ENCODE peak calls at places on chromosomes 6 and 20, in five cellular contexts. I, J, B, H and A are unnamed samples.
A peak's percentile ranks its signal among the peaks of the same experiment; 100 is the strongest.

GRCh38 chr20:45970646-45971424 is 1.2 kb downstream of the ZNF335 start:
- DNase-seq in J (no peak), H (no peak), B (no peak), I (no peak), A (no peak)

GRCh38 chr6:149961728-149962425 is 1.9 kb upstream of the ULBP1 start:
- DNase-seq in J (no peak), H (no peak), B (no peak), I (peak; percentile 70), A (no peak)

GRCh38 chr6:73513496-73513854 is 7.4 kb downstream of the EEF1A1 start:
- DNase-seq in I (no peak), J (peak; percentile 30), H (no peak), B (no peak), A (no peak)

GRCh38 chr6:140752234-140752633 is 1377.8 kb upstream of the CITED2 start:
- DNase-seq in I (no peak), B (no peak), J (no peak), H (no peak), A (no peak)

GRCh38 chr6:26118999-26119398 is 31.8 kb downstream of the HFE start:
- DNase-seq in I (no peak), J (no peak), H (no peak), B (no peak), A (no peak)

GRCh38 chr6:56399672-56400263 is 152.4 kb upstream of the COL21A1 start:
- DNase-seq in J (no peak), H (no peak), B (no peak), I (no peak), A (no peak)

GRCh38 chr6:33091957-33092356 is 16.2 kb downstream of the HLA-DPB1 start:
- DNase-seq in H (no peak), I (peak; percentile 89), B (no peak), J (no peak), A (no peak)

GRCh38 chr20:8527998-8528397 is 395.9 kb downstream of the PLCB1 start:
- DNase-seq in I (no peak), H (no peak), B (no peak), J (peak; percentile 82), A (no peak)

GRCh38 chr6:22468566-22468965 is 100.8 kb upstream of the HDGFL1 start:
- DNase-seq in H (no peak), I (no peak), J (no peak), B (no peak), A (no peak)

GRCh38 chr20:16639027-16639941 is 66.0 kb upstream of the KIF16B start:
- DNase-seq in I (no peak), H (no peak), B (no peak), J (no peak), A (no peak)

GRCh38 chr20:58344741-58345140 is 35.2 kb downstream of the RAB22A start:
- DNase-seq in I (no peak), B (no peak), H (no peak), J (no peak), A (peak; percentile 57)

GRCh38 chr6:40779399-40779798 is 192.2 kb upstream of the LRFN2 start:
- DNase-seq in B (no peak), H (no peak), J (peak; percentile 38), I (no peak), A (peak; percentile 39)

GRCh38 chr6:46191961-46192360 is 21.2 kb upstream of the ENPP5 start:
- DNase-seq in I (no peak), H (no peak), J (peak; percentile 68), B (no peak), A (no peak)

GRCh38 chr6:133368664-133369063 is 127.5 kb downstream of the EYA4 start:
- DNase-seq in H (no peak), B (no peak), J (peak; percentile 22), I (no peak), A (peak; percentile 2)

GRCh38 chr20:32527447-32528055 is 57.6 kb downstream of the NOL4L start:
- DNase-seq in H (no peak), B (no peak), J (no peak), I (no peak), A (no peak)

GRCh38 chr6:16750566-16750965 is 10.7 kb downstream of the ATXN1 start:
- DNase-seq in H (no peak), B (no peak), J (no peak), I (no peak), A (no peak)

GRCh38 chr6:16747232-16748027 is 13.8 kb downstream of the ATXN1 start:
- DNase-seq in J (peak; percentile 70), H (no peak), B (no peak), I (no peak), A (peak; percentile 54)

GRCh38 chr6:16751251-16751946 is 9.9 kb downstream of the ATXN1 start:
- DNase-seq in B (no peak), H (no peak), I (no peak), J (no peak), A (no peak)

GRCh38 chr6:16748028-16748319 is 13.3 kb downstream of the ATXN1 start:
- DNase-seq in J (no peak), H (no peak), B (no peak), I (no peak), A (no peak)

DNA sequence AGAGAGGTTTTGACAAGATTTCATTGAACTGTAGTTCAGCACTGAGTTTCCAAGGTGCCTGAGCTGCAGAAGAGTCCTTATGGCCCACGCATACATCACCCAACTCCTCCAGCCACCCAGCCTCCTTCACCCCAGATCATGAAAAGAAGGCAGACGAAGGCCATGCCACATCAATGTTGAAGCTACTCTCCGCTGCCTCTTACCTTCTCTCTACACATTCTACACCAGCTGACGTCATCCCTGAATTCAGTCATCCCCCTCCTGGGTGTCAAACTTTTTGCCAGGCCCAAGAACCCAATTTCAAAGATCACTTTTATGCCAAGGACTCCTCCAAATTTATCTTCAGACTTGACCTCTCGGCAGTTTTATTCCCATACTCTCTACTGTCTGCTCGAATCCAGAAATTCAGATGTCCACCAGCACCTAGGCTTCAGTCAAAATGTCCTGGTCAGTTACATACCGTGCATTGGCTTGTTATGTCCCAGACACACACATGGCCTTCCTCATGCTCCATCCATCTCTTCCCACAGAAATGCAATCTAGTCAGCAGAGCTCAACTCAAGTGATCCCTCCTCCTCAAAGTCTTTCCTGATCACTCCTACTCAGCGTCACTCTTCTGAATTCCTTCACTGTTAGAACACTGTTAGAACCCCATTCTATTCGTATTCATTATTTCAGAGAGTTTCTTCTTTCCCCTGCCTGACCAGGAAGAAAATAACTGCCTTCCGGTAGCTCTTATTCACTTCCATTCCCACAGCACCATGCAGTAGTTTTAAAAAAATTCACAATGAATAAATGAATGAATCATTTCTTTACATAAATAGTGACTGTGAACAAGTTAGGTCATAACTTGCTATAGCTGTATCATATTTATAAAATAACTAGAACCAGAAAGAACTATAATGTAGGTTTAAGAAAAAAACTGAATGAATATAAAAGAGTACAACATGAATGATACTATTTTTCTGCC is 11.5 kb downstream of the ATXN1 start:
- DNase-seq in B (no peak), I (no peak), J (no peak), H (no peak), A (no peak)
- H3K27ac ChIP-seq in B (peak overlapping the region; percentile 18), I (no peak overlapping the region), J (no peak overlapping the region), H (no peak overlapping the region), A (no peak overlapping the region)

DNA sequence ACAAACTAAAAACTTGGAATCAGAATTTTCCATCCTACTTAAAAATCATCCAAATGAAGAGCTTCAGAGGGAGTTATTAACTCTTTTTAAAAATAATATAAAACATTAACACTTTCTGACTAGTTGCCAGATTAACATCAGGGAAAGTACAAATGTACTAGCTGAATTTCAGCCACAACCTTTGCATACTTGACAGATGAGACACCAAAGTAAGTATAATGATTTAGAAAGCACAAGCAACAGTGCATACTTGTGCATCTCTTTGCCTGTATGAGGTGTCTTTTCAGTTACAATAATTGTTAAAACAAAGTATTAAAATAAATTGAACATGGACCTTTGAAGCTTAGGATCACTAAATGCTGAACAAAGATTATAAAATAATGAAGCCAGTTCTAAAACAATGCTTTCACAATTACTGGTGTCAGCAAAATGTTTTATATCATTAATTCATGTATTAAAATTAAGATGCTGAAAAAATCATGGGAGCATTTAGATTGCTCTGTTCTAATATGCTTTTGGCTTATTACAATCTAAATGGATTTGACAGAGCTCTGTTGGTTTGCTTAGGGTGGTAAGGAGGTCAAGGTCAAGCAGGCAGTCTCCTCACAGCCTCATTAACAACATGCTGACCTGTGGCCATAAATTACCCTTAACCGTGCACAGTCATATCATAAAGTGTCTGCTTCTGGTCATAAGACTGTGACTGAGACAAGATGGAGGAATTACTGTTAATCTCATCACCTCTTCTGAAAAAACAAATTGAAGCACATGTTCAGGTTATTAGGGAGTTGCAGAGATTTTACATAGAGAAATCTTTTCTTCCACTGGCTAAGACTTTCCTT is 15.1 kb downstream of the RNF217 start:
- DNase-seq in J (no peak), I (no peak), H (no peak), B (no peak), A (no peak)
- H3K27ac ChIP-seq in J (no peak overlapping the region), I (no peak overlapping the region), H (no peak overlapping the region), B (no peak overlapping the region), A (no peak overlapping the region)

DNA sequence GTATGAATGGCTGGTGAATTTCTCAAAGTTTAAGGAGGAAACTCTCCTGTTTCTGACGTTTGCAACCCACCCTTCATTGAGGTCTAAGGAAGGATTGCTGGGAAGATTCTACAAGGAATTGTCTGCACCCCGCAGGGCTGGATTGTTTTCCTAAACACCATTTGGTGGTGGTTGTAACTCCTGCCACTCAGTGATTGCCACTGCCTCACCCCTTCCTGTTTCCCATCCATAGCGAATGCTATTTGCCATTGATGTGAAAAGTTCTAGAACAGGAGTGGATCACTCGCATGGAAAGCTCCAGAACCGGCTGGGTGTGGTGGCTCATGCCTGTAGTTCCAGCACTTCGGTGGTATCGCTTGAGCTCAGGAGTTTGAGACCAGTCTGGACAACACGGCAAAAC is 8.7 kb upstream of the DSP start:
- DNase-seq in J (no peak), B (no peak), H (no peak), I (peak; percentile 59), A (no peak)
- H3K27ac ChIP-seq in J (no peak overlapping the region), B (no peak overlapping the region), H (no peak overlapping the region), I (no peak overlapping the region), A (no peak overlapping the region)

GRCh38 chr20:61613885-61614284 is 361.8 kb downstream of the CDH4 start:
- DNase-seq in J (no peak), I (no peak), B (no peak), H (no peak), A (no peak)

GRCh38 chr20:61609461-61609860 is 357.4 kb downstream of the CDH4 start:
- DNase-seq in J (no peak), H (no peak), I (no peak), B (no peak), A (no peak)

GRCh38 chr20:61608275-61609085 is 356.4 kb downstream of the CDH4 start:
- DNase-seq in J (peak; percentile 25), H (no peak), I (peak; percentile 69), B (no peak), A (peak; percentile 64)

GRCh38 chr20:61614311-61615100 is 362.4 kb downstream of the CDH4 start:
- DNase-seq in I (no peak), H (no peak), J (no peak), B (no peak), A (no peak)

GRCh38 chr20:61611401-61611800 is 359.3 kb downstream of the CDH4 start:
- DNase-seq in I (no peak), H (no peak), B (no peak), J (no peak), A (no peak)
- H3K27ac ChIP-seq in I (no peak overlapping the region), H (no peak overlapping the region), B (no peak overlapping the region), J (no peak overlapping the region), A (no peak overlapping the region)

DNA sequence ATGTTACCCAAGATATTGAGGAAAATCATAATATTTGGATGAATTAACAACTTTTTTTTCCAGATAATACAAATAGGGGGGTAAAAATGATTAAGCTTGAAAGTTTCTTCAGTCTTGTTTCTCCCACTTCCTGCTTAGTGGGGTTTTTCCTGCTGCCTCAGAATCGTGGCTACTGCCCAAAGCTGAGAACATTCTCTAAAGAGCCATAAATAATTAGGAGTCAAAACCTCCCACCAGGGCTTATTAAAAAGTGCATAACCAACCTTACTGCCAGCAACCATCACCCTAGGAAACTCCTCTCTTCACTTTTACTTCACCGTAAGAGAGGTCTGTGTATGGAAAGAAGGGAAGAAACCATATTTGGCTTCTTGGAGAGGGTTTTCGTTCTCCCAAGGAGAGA is 9.0 kb upstream of the LCA5 start:
- DNase-seq in J (peak; percentile 31), B (no peak), I (no peak), H (no peak), A (no peak)
- H3K27ac ChIP-seq in J (no peak overlapping the region), B (peak overlapping the region; percentile 74), I (no peak overlapping the region), H (no peak overlapping the region), A (no peak overlapping the region)